ENCODE peak calls at places on chromosomes 16 and 17, in eight cellular contexts. One of them, this sample, is unnamed.

GRCh38 chr17:10623786-10624338 is 33.2 kb downstream of the MYH3 start:
- DNase-seq in stimulated activated effector memory CD8-positive, alpha-beta T cell treated with anti-CD3 and anti-CD28 coated beads, Interleukin-12 subunit alpha, Interleukin-12 subunit beta, amount 100 ng/mL, for 72 hours: no peak
- DNase-seq in astrocyte of the cerebellum: no peak
- DNase-seq in mucosa of descending colon: no peak
- DNase-seq in adrenal gland: no peak
- DNase-seq in stimulated activated CD4-positive, alpha-beta T cell treated with anti-CD3 and anti-CD28 coated beads, Interleukin-15, amount 100 ng/mL, for 1 hour: no peak
- DNase-seq in GM03348: no peak
- DNase-seq in DMS153: no peak
- DNase-seq in this sample: no peak

GRCh38 chr17:65013613-65014391 is 42.7 kb downstream of the GNA13 start:
- DNase-seq in stimulated activated effector memory CD8-positive, alpha-beta T cell treated with anti-CD3 and anti-CD28 coated beads, Interleukin-12 subunit alpha, Interleukin-12 subunit beta, amount 100 ng/mL, for 72 hours: no peak
- DNase-seq in astrocyte of the cerebellum: peak
- DNase-seq in mucosa of descending colon: no peak
- DNase-seq in adrenal gland: peak
- DNase-seq in stimulated activated CD4-positive, alpha-beta T cell treated with anti-CD3 and anti-CD28 coated beads, Interleukin-15, amount 100 ng/mL, for 1 hour: no peak
- DNase-seq in GM03348: peak
- DNase-seq in DMS153: no peak
- DNase-seq in this sample: no peak

GRCh38 chr16:85424260-85425060 is 188.7 kb upstream of the GSE1 start:
- DNase-seq in stimulated activated effector memory CD8-positive, alpha-beta T cell treated with anti-CD3 and anti-CD28 coated beads, Interleukin-12 subunit alpha, Interleukin-12 subunit beta, amount 100 ng/mL, for 72 hours: no peak
- DNase-seq in astrocyte of the cerebellum: no peak
- DNase-seq in mucosa of descending colon: peak
- DNase-seq in adrenal gland: no peak
- DNase-seq in stimulated activated CD4-positive, alpha-beta T cell treated with anti-CD3 and anti-CD28 coated beads, Interleukin-15, amount 100 ng/mL, for 1 hour: no peak
- DNase-seq in GM03348: no peak
- DNase-seq in DMS153: no peak
- DNase-seq in this sample: peak

GRCh38 chr16:71722801-71723536 is 1.5 kb downstream of the PHLPP2 start:
- DNase-seq in stimulated activated effector memory CD8-positive, alpha-beta T cell treated with anti-CD3 and anti-CD28 coated beads, Interleukin-12 subunit alpha, Interleukin-12 subunit beta, amount 100 ng/mL, for 72 hours: peak
- DNase-seq in astrocyte of the cerebellum: peak
- DNase-seq in mucosa of descending colon: peak
- DNase-seq in adrenal gland: peak
- DNase-seq in stimulated activated CD4-positive, alpha-beta T cell treated with anti-CD3 and anti-CD28 coated beads, Interleukin-15, amount 100 ng/mL, for 1 hour: peak
- DNase-seq in GM03348: peak
- DNase-seq in DMS153: peak
- DNase-seq in this sample: peak

GRCh38 chr17:57685499-57686132 is 59.5 kb downstream of the CCDC182 start:
- DNase-seq in stimulated activated effector memory CD8-positive, alpha-beta T cell treated with anti-CD3 and anti-CD28 coated beads, Interleukin-12 subunit alpha, Interleukin-12 subunit beta, amount 100 ng/mL, for 72 hours: no peak
- DNase-seq in astrocyte of the cerebellum: no peak
- DNase-seq in mucosa of descending colon: no peak
- DNase-seq in adrenal gland: no peak
- DNase-seq in stimulated activated CD4-positive, alpha-beta T cell treated with anti-CD3 and anti-CD28 coated beads, Interleukin-15, amount 100 ng/mL, for 1 hour: no peak
- DNase-seq in GM03348: no peak
- DNase-seq in DMS153: no peak
- DNase-seq in this sample: no peak

GRCh38 chr16:86517652-86518258 is 7.4 kb downstream of the FOXF1 start:
- DNase-seq in stimulated activated effector memory CD8-positive, alpha-beta T cell treated with anti-CD3 and anti-CD28 coated beads, Interleukin-12 subunit alpha, Interleukin-12 subunit beta, amount 100 ng/mL, for 72 hours: no peak
- DNase-seq in astrocyte of the cerebellum: peak
- DNase-seq in mucosa of descending colon: peak
- DNase-seq in adrenal gland: peak
- DNase-seq in stimulated activated CD4-positive, alpha-beta T cell treated with anti-CD3 and anti-CD28 coated beads, Interleukin-15, amount 100 ng/mL, for 1 hour: no peak
- DNase-seq in GM03348: peak
- DNase-seq in DMS153: no peak
- DNase-seq in this sample: peak

GRCh38 chr16:65176603-65177002 is 54.7 kb upstream of the CDH11 start:
- DNase-seq in stimulated activated effector memory CD8-positive, alpha-beta T cell treated with anti-CD3 and anti-CD28 coated beads, Interleukin-12 subunit alpha, Interleukin-12 subunit beta, amount 100 ng/mL, for 72 hours: no peak
- DNase-seq in astrocyte of the cerebellum: peak
- DNase-seq in mucosa of descending colon: no peak
- DNase-seq in adrenal gland: peak
- DNase-seq in stimulated activated CD4-positive, alpha-beta T cell treated with anti-CD3 and anti-CD28 coated beads, Interleukin-15, amount 100 ng/mL, for 1 hour: no peak
- DNase-seq in GM03348: peak
- DNase-seq in DMS153: no peak
- DNase-seq in this sample: no peak

GRCh38 chr17:75091855-75092327 is 4.1 kb downstream of the SLC16A5 start:
- DNase-seq in stimulated activated effector memory CD8-positive, alpha-beta T cell treated with anti-CD3 and anti-CD28 coated beads, Interleukin-12 subunit alpha, Interleukin-12 subunit beta, amount 100 ng/mL, for 72 hours: no peak
- DNase-seq in astrocyte of the cerebellum: no peak
- DNase-seq in mucosa of descending colon: peak
- DNase-seq in adrenal gland: no peak
- DNase-seq in stimulated activated CD4-positive, alpha-beta T cell treated with anti-CD3 and anti-CD28 coated beads, Interleukin-15, amount 100 ng/mL, for 1 hour: no peak
- DNase-seq in GM03348: no peak
- DNase-seq in DMS153: no peak
- DNase-seq in this sample: no peak

This sample was measured in pancreas.